ENCODE peak calls at places on chromosomes 11 and 22, in five cellular contexts. G, N, R, I and D are unnamed samples.

GRCh38 chr11:8333431-8334401 is 70.0 kb upstream of the LMO1 start:
- DNase-seq in G (no peak), N (no peak), R (peak), I (no peak), D (no peak)

GRCh38 chr11:119516060-119516459 is 93.1 kb upstream of the THY1 start:
- DNase-seq in G (no peak), N (no peak), R (no peak), I (no peak), D (no peak)

GRCh38 chr11:16606784-16607674 is 131.4 kb upstream of the C11orf58 start:
- DNase-seq in G (no peak), N (peak), R (peak), I (no peak), D (no peak)

GRCh38 chr11:10454902-10455631 is at the start of gene AMPD3:
- DNase-seq in G (no peak), N (peak), R (peak), I (peak), D (no peak)

GRCh38 chr11:74726547-74727182 is 4.6 kb downstream of the CHRDL2 start:
- DNase-seq in G (peak), N (peak), R (peak), I (peak), D (peak)

GRCh38 chr11:74417379-74417804 is 19.2 kb upstream of the PGM2L1 start:
- DNase-seq in G (no peak), N (no peak), R (no peak), I (no peak), D (no peak)

GRCh38 chr11:7670631-7671030 is 2.7 kb downstream of the CYB5R2 start:
- DNase-seq in G (no peak), N (no peak), R (no peak), I (no peak), D (no peak)

GRCh38 chr11:11499300-11499699 is 122.5 kb downstream of the GALNT18 start:
- DNase-seq in G (no peak), N (no peak), R (no peak), I (no peak), D (no peak)

GRCh38 chr11:120577624-120578363 is 66.2 kb downstream of the GRIK4 start:
- DNase-seq in G (no peak), N (no peak), R (no peak), I (no peak), D (no peak)

GRCh38 chr22:40401981-40402406 is 31.6 kb downstream of the SGSM3 start:
- DNase-seq in G (no peak), N (no peak), R (no peak), I (no peak), D (no peak)

GRCh38 chr22:47367107-47367690 is 604.7 kb downstream of the TBC1D22A start:
- DNase-seq in G (no peak), N (no peak), R (no peak), I (no peak), D (no peak)

GRCh38 chr11:22711880-22712279 is 45.5 kb downstream of the GAS2 start:
- DNase-seq in G (no peak), N (no peak), R (no peak), I (no peak), D (no peak)

GRCh38 chr22:50294319-50294656 is 13.2 kb downstream of the PLXNB2 start:
- DNase-seq in G (no peak), N (no peak), R (no peak), I (no peak), D (no peak)

GRCh38 chr11:27216268-27217149 is 146.5 kb downstream of the CCDC34 start:
- DNase-seq in G (no peak), N (peak), R (no peak), I (no peak), D (no peak)

GRCh38 chr11:123407124-123407995 is 22.7 kb upstream of the GRAMD1B start:
- DNase-seq in G (no peak), N (peak), R (peak), I (peak), D (no peak)

GRCh38 chr11:119318240-119319135 is 1.6 kb upstream of the MCAM start:
- DNase-seq in G (peak), N (no peak), R (peak), I (peak), D (peak)

GRCh38 chr22:23376256-23376655 is 195.9 kb downstream of the BCR start:
- DNase-seq in G (peak), N (peak), R (peak), I (peak), D (no peak)

GRCh38 chr11:109223441-109223840 is 198.5 kb upstream of the C11orf87 start:
- DNase-seq in G (no peak), N (no peak), R (no peak), I (no peak), D (no peak)

GRCh38 chr11:117185739-117186430 is 7.3 kb downstream of the SIDT2 start:
- DNase-seq in G (no peak), N (no peak), R (no peak), I (no peak), D (no peak)

GRCh38 chr11:1071571-1072115 is 3.0 kb upstream of the MUC2 start:
- DNase-seq in G (no peak), N (peak), R (no peak), I (no peak), D (no peak)

GRCh38 chr22:37479196-37479595 is 7.0 kb downstream of the MFNG start:
- DNase-seq in G (no peak), N (no peak), R (no peak), I (no peak), D (no peak)

GRCh38 chr22:50532353-50532700 is 2.5 kb upstream of the TYMP start:
- DNase-seq in G (peak), N (no peak), R (no peak), I (no peak), D (peak)

GRCh38 chr11:113161671-113162589 is 152.5 kb upstream of the TTC12 start:
- DNase-seq in G (no peak), N (no peak), R (no peak), I (no peak), D (no peak)

GRCh38 chr22:39129746-39130145 is 22.7 kb downstream of the CBX7 start:
- DNase-seq in G (no peak), N (no peak), R (no peak), I (no peak), D (no peak)

GRCh38 chr11:126165366-126166156 is 45.9 kb downstream of the RPUSD4 start:
- DNase-seq in G (no peak), N (peak), R (no peak), I (peak), D (no peak)

GRCh38 chr11:12139144-12139881 is 28.9 kb downstream of the MICAL2 start:
- DNase-seq in G (no peak), N (no peak), R (no peak), I (no peak), D (no peak)

GRCh38 chr22:33919591-33920501 is at the start of gene LARGE1:
- DNase-seq in G (peak), N (peak), R (no peak), I (peak), D (no peak)

GRCh38 chr11:108787105-108787504 is 122.2 kb downstream of the DDX10 start:
- DNase-seq in G (no peak), N (no peak), R (no peak), I (no peak), D (no peak)

GRCh38 chr11:16292167-16292859 is 64.0 kb downstream of the SOX6 start:
- DNase-seq in G (no peak), N (no peak), R (no peak), I (no peak), D (no peak)

GRCh38 chr11:28743101-28743550 is 634.9 kb downstream of the METTL15 start:
- DNase-seq in G (no peak), N (no peak), R (no peak), I (no peak), D (no peak)
- TF ChIP-seq POLR2AphosphoS5 in G (no peak), N (no peak), R (no peak), I (no peak), D (no peak)

GRCh38 chr11:64266339-64266738 is 15.0 kb downstream of the PLCB3 start:
- DNase-seq in G (no peak), N (no peak), R (no peak), I (no peak), D (no peak)

GRCh38 chr11:64267207-64267945 is 16.0 kb downstream of the PLCB3 start:
- DNase-seq in G (no peak), N (no peak), R (no peak), I (no peak), D (no peak)

GRCh38 chr11:64264371-64264852 is 13.1 kb downstream of the PLCB3 start:
- DNase-seq in G (no peak), N (no peak), R (peak), I (no peak), D (no peak)

GRCh38 chr11:64263947-64264317 is 12.6 kb downstream of the PLCB3 start:
- DNase-seq in G (no peak), N (no peak), R (no peak), I (no peak), D (no peak)

GRCh38 chr11:64265176-64266160 is 14.1 kb downstream of the PLCB3 start:
- DNase-seq in G (no peak), N (no peak), R (no peak), I (no peak), D (no peak)
- TF ChIP-seq TAF1 in G (no peak), N (no peak), R (no peak), I (no peak), D (no peak)

GRCh38 chr11:111367411-111368284 is 11.4 kb downstream of the POU2AF1 start:
- DNase-seq in G (no peak), N (no peak), R (no peak), I (no peak), D (no peak)

GRCh38 chr11:111368285-111368560 is 10.9 kb downstream of the POU2AF1 start:
- DNase-seq in G (no peak), N (peak), R (no peak), I (no peak), D (no peak)

GRCh38 chr11:111365722-111366559 is 13.1 kb downstream of the POU2AF1 start:
- DNase-seq in G (no peak), N (no peak), R (no peak), I (peak), D (no peak)

GRCh38 chr11:111364503-111364902 is 14.6 kb downstream of the POU2AF1 start:
- DNase-seq in G (no peak), N (no peak), R (no peak), I (no peak), D (no peak)

DNA sequence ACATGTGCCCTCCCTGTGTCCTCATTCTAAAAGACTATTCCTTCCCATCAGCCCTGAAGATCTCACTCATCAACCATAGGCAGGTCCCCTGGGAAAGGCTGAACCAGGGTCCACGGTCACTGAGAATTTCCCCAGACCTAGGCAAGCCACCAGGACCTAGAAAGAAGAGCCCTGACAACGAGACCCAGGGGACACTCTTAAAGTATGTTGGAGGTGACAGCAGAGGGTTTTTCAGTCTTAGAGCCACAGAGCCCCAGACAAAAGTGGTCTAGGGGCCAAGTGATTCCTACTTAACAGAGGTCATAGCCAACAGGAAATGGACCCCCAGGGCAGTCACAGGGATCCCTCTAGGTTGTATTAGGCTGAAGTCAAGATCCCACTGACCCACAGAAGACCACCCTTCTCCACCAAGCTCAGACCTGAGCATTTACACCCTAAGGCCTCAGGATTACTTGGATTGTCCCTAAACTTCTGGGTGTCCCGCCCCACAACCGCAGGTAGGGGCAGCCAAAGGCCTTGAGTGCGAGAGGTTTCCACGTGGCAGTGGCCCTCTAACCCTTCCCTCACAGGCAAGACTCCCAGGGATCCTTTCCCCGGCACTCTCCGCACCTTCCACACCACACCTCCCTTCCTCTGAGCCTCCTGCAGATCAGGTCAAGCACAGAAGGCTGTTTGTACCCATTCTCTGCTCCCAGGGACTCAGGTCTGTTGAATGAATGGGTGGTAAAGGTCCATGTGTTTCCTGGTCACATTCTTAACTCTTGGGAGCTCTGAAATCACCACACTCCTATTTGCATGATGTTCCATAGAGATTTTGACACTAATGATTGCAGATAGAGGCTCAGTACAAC is 12.3 kb downstream of the POU2AF1 start:
- DNase-seq in G (no peak), N (no peak), R (no peak), I (no peak), D (no peak)
- TF ChIP-seq POLR2AphosphoS5 in G (no peak), N (no peak), R (no peak), I (no peak), D (no peak)

DNA sequence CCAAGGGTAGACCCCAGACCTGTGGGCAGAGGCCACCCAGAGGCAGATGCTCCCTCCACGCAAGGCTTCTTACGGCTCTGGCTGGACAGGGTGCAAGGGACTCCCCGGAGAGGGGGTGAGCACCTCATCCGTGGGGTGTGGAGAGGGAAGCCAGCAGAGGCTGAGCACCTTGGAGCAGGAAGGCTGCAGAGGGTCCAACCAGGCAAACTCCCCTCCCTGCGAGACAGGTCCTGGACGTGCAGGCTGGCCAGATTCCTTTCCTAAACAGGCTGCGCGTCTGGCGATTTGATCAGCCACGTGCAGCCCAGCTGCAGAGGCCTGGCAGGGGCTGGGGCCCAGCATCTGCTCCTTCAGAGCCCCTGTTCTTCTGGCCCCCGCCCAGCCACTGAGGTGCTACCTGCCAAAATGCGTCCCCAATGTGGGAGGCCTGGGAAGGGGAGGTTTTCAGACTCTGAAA is 49.3 kb downstream of the WNT11 start:
- DNase-seq in G (no peak), N (no peak), R (no peak), I (no peak), D (no peak)
- TF ChIP-seq TAF1 in G (no peak), N (no peak), R (no peak), I (no peak), D (no peak)

GRCh38 chr11:73323464-73323863 is 15.4 kb downstream of the ARHGEF17 start:
- DNase-seq in G (no peak), N (peak), R (no peak), I (peak), D (no peak)
- TF ChIP-seq POLR2AphosphoS5 in G (no peak), N (no peak), R (no peak), I (no peak), D (no peak)

GRCh38 chr11:72574046-72574445 is 100.2 kb downstream of the PDE2A start:
- DNase-seq in G (no peak), N (no peak), R (no peak), I (no peak), D (peak)

GRCh38 chr11:72575533-72576170 is 98.6 kb downstream of the PDE2A start:
- DNase-seq in G (peak), N (no peak), R (no peak), I (no peak), D (peak)

GRCh38 chr11:72573380-72573949 is 100.8 kb downstream of the PDE2A start:
- DNase-seq in G (no peak), N (peak), R (peak), I (peak), D (no peak)

GRCh38 chr11:72576196-72576595 is 98.0 kb downstream of the PDE2A start:
- DNase-seq in G (no peak), N (no peak), R (no peak), I (no peak), D (no peak)

DNA sequence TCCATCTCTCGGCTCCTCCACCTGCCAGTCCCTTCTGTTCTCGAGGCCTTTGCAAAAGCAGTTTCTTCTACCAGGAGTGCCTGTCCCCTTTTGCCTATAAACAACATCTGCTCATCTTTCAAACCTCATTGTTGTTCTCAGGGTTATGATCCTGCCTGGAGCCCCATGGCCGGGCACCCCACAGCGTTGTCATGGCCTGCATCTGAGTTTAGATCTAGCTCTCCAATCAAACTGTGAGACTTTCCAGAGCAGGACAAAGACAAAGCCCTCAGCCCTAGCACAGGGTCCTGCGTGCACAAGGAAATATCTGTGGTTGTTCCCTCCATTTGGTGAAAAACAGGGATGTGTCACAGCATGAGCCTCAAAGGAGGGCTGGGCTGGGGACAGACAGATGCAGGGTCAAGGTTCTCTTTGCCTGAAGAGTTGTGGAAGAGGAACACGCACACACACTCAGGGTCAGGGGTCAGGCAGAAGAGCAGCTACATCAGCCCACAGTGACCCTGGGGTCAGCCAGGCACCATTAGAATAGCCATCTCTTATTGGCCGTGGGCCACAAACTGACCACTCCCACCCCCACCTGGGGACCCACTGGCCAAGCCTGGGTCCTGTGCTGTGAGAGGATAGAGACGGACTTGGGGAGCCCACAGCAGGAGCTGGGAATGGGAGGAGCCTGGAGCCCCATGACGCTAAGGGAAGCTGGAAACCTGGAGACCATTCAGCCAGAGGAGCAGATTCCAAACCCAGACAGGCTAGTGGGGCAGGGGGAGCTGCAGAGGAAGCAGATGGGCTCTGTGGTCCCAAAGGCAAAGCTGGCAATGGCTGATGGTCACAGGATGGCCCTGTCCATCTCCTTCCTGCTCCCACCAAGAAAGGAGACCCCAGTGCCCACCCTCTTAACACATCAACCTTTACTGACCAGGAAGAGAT is 99.4 kb downstream of the PDE2A start:
- DNase-seq in G (no peak), N (no peak), R (no peak), I (no peak), D (peak)
- TF ChIP-seq TAF1 in G (no peak), N (no peak), R (no peak), I (no peak), D (no peak)

GRCh38 chr11:2214527-2215229 is 43.1 kb upstream of the TH start:
- DNase-seq in G (no peak), N (no peak), R (no peak), I (peak), D (no peak)

GRCh38 chr11:2213890-2214526 is 42.4 kb upstream of the TH start:
- DNase-seq in G (no peak), N (peak), R (no peak), I (no peak), D (no peak)

GRCh38 chr11:2213384-2213842 is 41.8 kb upstream of the TH start:
- DNase-seq in G (no peak), N (peak), R (no peak), I (peak), D (no peak)

GRCh38 chr11:2211113-2211971 is 39.7 kb upstream of the TH start:
- DNase-seq in G (no peak), N (peak), R (no peak), I (peak), D (no peak)

DNA sequence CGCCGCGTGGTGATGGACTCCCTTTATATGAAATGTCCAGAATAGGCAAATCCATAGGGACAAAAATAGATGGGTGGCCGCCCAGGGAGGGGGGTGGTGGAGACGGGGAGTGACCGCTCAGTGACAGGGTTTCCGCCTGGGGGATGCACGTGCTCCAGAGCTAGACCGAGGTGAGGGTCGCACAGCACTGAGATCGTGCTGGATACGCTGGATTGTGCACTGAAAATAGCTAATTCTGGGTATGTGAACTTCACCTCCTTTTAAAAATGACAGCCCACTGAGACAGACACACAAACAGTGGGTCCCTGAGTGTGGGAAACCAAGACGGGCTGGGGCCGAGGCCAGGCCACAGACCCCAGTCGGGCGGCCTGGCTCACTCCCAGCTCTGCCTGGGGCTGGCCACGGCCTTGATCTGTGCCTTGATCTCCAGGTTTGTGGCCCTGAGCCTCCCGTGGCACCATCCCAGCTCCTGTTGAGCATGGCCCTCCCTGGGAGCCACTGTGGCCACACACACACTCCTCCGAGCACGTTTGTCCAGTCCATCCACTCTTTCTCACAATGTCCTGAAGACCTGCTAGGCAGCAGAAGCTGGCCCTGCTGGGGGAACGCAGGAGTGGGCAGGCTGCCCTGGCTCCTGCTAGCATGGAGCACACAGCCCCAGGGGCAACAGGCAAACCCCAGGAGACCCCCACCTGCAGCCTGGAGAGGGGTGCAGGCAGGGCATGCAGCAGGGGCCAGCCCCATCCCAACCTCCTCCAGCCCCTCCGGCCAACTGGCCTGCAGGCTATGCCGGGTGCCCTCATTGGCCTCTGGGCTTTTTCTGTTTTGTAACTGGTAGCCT is 41.0 kb upstream of the TH start:
- DNase-seq in G (no peak), N (peak), R (no peak), I (peak), D (no peak)
- TF ChIP-seq POLR2AphosphoS5 in G (no peak), N (no peak), R (no peak), I (no peak), D (no peak)